ENCODE peak calls at places on chromosomes 6 and 20, in six cellular contexts. Y, G, J, E, P and K are unnamed samples. For H3K4me1, the result is how much of the 10 kb centered on the place peaks cover.

GRCh38 chr20:57808266-57808866 is 98.6 kb upstream of the PMEPA1 start:
- DNase-seq in J (no peak), G (no peak), P (no peak), Y (no peak), E (no peak), K (no peak)

GRCh38 chr6:20319520-20320357 is 81.9 kb upstream of the E2F3 start:
- DNase-seq in G (no peak), E (no peak), Y (no peak), P (no peak), J (no peak), K (no peak)

GRCh38 chr20:19253316-19253715 is 40.9 kb downstream of the SLC24A3 start:
- DNase-seq in Y (no peak), J (no peak), G (no peak), P (no peak), E (no peak), K (no peak)

GRCh38 chr20:44856847-44857448 is 28.6 kb upstream of the YWHAB start:
- DNase-seq in G (no peak), Y (no peak), J (no peak), E (peak), P (no peak), K (no peak)

GRCh38 chr20:40897177-40897700 is 131.4 kb upstream of the TOP1 start:
- DNase-seq in Y (no peak), P (no peak), G (no peak), E (peak), J (peak), K (no peak)

GRCh38 chr6:112014483-112014882 is 39.4 kb upstream of the CCN6 start:
- DNase-seq in E (peak), Y (no peak), G (no peak), P (no peak), J (no peak), K (no peak)

GRCh38 chr6:42899871-42900270 is 16.0 kb upstream of the PTCRA start:
- DNase-seq in Y (no peak), P (no peak), E (no peak), G (no peak), J (no peak), K (no peak)

GRCh38 chr6:168420706-168421105 is 20.3 kb upstream of the SMOC2 start:
- DNase-seq in Y (no peak), E (no peak), G (no peak), P (no peak), J (no peak), K (no peak)

GRCh38 chr6:94570576-94570975 is 1006.8 kb upstream of the MANEA start:
- DNase-seq in Y (no peak), E (no peak), G (no peak), J (no peak), P (no peak), K (no peak)

GRCh38 chr6:149059557-149059956 is 258.0 kb upstream of the TAB2 start:
- DNase-seq in G (no peak), J (no peak), E (peak), Y (no peak), P (no peak), K (no peak)

GRCh38 chr6:130105996-130106704 is 87.8 kb downstream of the L3MBTL3 start:
- DNase-seq in G (no peak), E (no peak), J (no peak), P (no peak), Y (no peak), K (no peak)

GRCh38 chr20:51529027-51529749 is 13.3 kb downstream of the NFATC2 start:
- DNase-seq in P (no peak), E (peak), Y (no peak), G (no peak), J (no peak), K (no peak)

GRCh38 chr20:39462436-39462835 is 500.3 kb downstream of the DHX35 start:
- DNase-seq in Y (no peak), P (no peak), E (no peak), J (no peak), G (no peak), K (no peak)

GRCh38 chr6:147201885-147202515 is 2.2 kb upstream of the STXBP5 start:
- DNase-seq in G (no peak), P (peak), E (peak), Y (no peak), J (peak), K (peak)

GRCh38 chr6:3603443-3604130 is 146.7 kb upstream of the SLC22A23 start:
- DNase-seq in P (no peak), Y (no peak), J (no peak), G (no peak), E (no peak), K (no peak)

GRCh38 chr6:141463237-141463977 is 669.3 kb upstream of the GJE1 start:
- DNase-seq in Y (no peak), P (no peak), E (peak), J (no peak), G (no peak), K (no peak)

GRCh38 chr6:141677598-141678211 is 455.0 kb upstream of the GJE1 start:
- DNase-seq in E (peak), J (peak), Y (no peak), P (peak), G (peak), K (peak)

GRCh38 chr6:147204060-147204785 is at the start of gene STXBP5:
- DNase-seq in E (peak), P (peak), Y (no peak), J (peak), G (no peak), K (peak)

GRCh38 chr20:61525781-61526431 is 273.8 kb downstream of the CDH4 start:
- DNase-seq in E (peak), J (no peak), Y (no peak), P (no peak), G (no peak), K (no peak)

GRCh38 chr6:50361641-50362331 is 312.1 kb upstream of the DEFB112 start:
- DNase-seq in J (no peak), G (no peak), Y (no peak), E (no peak), P (no peak), K (no peak)

GRCh38 chr6:87483929-87484328 is 11.2 kb downstream of the SLC35A1 start:
- DNase-seq in Y (peak), G (peak), P (peak), E (peak), J (peak), K (peak)

GRCh38 chr6:39812853-39813533 is 20.8 kb downstream of the DAAM2 start:
- DNase-seq in E (peak), Y (no peak), P (no peak), J (no peak), G (no peak), K (no peak)

GRCh38 chr6:147283460-147283859 is 79.2 kb downstream of the STXBP5 start:
- DNase-seq in Y (no peak), E (peak), G (no peak), J (no peak), P (no peak), K (no peak)

GRCh38 chr20:47751449-47751848 is 33.8 kb downstream of the SULF2 start:
- DNase-seq in G (no peak), P (no peak), E (no peak), J (no peak), Y (no peak), K (no peak)

GRCh38 chr20:8527998-8528397 is 395.9 kb downstream of the PLCB1 start:
- DNase-seq in E (peak), G (no peak), Y (no peak), P (no peak), J (no peak), K (no peak)

GRCh38 chr6:28137458-28138020 is 4.1 kb upstream of the ZKSCAN8 start:
- DNase-seq in Y (no peak), G (no peak), J (no peak), E (peak), P (no peak), K (no peak)

GRCh38 chr6:28134716-28135115 is 7.0 kb upstream of the ZKSCAN8 start:
- DNase-seq in J (no peak), G (no peak), E (no peak), P (no peak), Y (no peak), K (no peak)

GRCh38 chr6:28135393-28135792 is 6.3 kb upstream of the ZKSCAN8 start:
- DNase-seq in Y (no peak), P (no peak), G (no peak), J (no peak), E (no peak), K (no peak)

GRCh38 chr6:28134015-28134414 is 7.7 kb upstream of the ZKSCAN8 start:
- DNase-seq in J (peak), E (peak), Y (no peak), G (peak), P (peak), K (peak)

GRCh38 chr6:28136585-28137457 is 4.9 kb upstream of the ZKSCAN8 start:
- DNase-seq in P (peak), E (peak), Y (peak), J (peak), G (peak), K (peak)
- H3K4me1 ChIP-seq in P (half or more), E (under half), Y (under half), J (under half), G (under half), K (under half)

DNA sequence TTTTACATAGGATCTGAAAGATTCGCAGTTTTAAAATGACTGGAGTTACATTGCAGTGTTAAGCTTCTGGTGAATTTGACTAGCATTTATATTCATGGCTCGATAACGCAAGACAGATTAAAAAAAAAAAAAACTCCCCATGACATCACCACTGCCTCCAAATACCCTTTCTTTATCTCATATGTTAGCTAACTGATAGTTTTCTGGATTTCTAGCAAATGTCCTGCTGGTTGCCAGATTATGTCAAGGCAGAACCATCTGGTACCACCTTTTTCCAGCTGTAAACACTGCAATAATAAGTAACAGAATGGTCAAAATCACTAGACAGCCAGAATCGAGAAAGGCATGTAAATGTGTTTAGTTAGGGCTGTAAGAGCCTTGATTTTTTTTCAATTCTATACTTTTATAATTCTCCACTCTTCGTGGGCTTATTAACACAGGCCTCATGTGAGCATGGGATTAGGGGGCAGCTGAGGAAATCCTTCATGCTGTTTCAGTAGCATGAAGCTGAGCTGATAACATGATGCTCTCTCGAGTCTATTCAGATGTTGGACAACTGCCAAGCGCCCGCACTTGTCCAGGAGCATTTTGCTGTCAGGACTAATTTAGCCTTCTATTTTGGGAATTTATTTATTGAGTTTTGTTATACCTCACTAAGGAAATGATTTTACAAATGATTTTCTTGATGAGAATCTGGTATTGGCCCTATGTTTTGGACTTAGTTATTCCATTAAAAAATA is 166.0 kb upstream of the SCGN start:
- DNase-seq in E (no peak), Y (no peak), J (peak), P (no peak), G (no peak), K (no peak)
- TF ChIP-seq RAD21 in E (no peak), Y (no peak), J (no peak), P (no peak), G (no peak), K (no peak)

DNA sequence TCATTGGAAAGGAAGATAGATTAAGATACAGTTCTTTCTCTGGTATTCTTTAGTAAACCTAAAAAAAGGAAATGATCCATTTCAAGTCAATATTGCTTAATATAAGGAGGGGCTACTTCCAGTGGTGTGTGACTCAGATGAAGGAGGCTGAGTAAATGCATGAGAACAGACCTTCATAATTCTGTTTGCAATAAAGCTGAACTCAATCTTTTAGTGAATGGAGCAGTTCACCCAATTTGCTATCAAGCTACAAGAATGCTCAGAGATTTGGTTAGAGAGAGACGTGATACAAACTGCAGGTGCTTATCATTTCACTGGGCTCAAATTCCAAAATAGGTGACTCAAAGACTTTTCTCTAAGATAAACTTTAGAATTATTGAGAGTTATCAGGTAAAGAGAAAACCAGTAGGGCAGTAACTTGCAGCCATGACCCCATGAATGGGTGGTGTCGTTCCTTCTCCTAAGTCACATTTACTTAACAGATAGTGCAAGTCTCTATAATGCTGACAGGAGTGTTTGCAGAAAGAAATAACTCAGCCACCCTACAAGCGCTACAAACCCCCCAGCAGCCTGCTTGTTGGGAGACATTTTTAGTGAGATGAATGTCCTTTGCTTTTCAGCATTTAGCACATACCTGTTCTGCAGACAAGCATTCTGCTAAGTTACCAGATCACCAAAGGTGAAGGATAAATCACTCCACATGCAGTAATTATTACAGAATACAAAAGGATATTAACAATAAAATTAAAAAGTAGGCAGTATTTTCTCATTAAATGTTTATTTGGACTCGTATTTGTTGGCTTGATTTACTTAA is 16.4 kb upstream of the BLOC1S5 start:
- DNase-seq in E (peak), Y (no peak), J (no peak), G (no peak), P (peak), K (no peak)
- H3K4me1 ChIP-seq in E (under half), Y (under half), J (under half), G (under half), P (half or more), K (half or more)

GRCh38 chr6:25052181-25052580 is 116.4 kb upstream of the RIPOR2 start:
- DNase-seq in E (no peak), J (no peak), P (no peak), G (no peak), Y (no peak), K (no peak)
- TF ChIP-seq RAD21 in E (no peak), J (no peak), P (no peak), G (no peak), Y (no peak), K (no peak)

GRCh38 chr6:160042014-160042773 is 73.3 kb downstream of the IGF2R start:
- DNase-seq in G (no peak), E (peak), Y (no peak), P (no peak), J (no peak), K (no peak)
- H3K4me1 ChIP-seq in G (under half), E (under half), Y (under half), P (under half), J (under half), K (under half)

GRCh38 chr20:46520976-46521579 is 7.7 kb upstream of the ZNF334 start:
- DNase-seq in E (peak), Y (peak), G (peak), P (peak), J (peak), K (peak)
- TF ChIP-seq RAD21 in E (peak), Y (peak), G (peak), P (peak), J (peak), K (peak)

DNA sequence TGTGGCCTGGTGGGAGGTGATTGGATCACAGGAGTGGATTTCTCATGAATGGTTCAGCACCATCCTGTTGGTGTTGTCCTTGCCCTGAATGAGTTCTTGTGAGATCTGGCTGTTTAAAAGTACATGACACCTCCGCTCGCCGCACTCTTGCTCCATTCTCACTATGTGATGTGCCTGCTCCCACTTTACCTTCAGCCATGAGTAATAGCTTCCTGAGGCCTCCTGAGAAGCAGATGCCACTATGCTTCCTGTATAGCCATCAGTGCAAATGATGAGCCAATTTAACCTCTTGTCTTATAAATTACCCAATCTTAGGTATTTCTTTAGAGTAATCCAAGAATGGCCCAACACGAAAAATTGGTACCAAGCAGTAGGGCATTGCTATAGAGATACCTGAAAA is 34.5 kb downstream of the KIF16B start:
- DNase-seq in Y (no peak), E (no peak), J (no peak), P (no peak), G (no peak), K (no peak)
- H3K4me1 ChIP-seq in Y (under half), E (under half), J (under half), P (under half), G (under half), K (under half)

GRCh38 chr6:100382031-100382430 is 82.7 kb downstream of the SIM1 start:
- DNase-seq in G (no peak), P (no peak), Y (no peak), E (no peak), J (no peak), K (no peak)
- TF ChIP-seq RAD21 in G (no peak), P (no peak), Y (no peak), E (no peak), J (no peak), K (no peak)

DNA sequence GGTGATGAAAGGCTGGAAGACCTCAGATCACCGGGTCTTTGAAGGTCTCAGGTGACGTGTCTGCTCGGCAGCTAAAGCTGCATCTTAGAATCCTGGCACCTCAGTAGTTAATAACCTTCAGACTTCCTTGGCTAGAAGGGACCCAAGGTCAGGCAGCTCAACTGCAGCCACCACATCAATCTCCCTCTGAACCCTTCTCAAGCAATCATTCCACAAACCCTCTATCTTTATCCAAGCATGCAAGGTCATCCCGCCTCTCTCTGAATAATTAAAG is 16.7 kb upstream of the TLDC2 start:
- DNase-seq in P (no peak), Y (no peak), G (no peak), J (no peak), E (no peak), K (no peak)
- H3K4me1 ChIP-seq in P (under half), Y (under half), G (half or more), J (half or more), E (half or more), K (half or more)

GRCh38 chr6:101761124-101761601 is 367.7 kb downstream of the GRIK2 start:
- DNase-seq in J (no peak), P (no peak), G (no peak), E (peak), Y (no peak), K (no peak)
- TF ChIP-seq RAD21 in J (no peak), P (no peak), G (no peak), E (no peak), Y (no peak), K (no peak)